ENCODE peak calls at places on chromosomes 3 and 15, in seven cellular contexts. P, U, R, I, G, F and Y are unnamed samples.

GRCh38 chr15:75776075-75776443 is 63.4 kb upstream of the CSPG4 start:
- DNase-seq in P (no peak), U (peak), R (no peak), I (no peak), G (peak), F (peak), Y (no peak)

GRCh38 chr15:100224206-100225185 is 117.3 kb downstream of the ADAMTS17 start:
- DNase-seq in P (no peak), U (no peak), R (no peak), I (no peak), G (no peak), F (no peak), Y (no peak)

GRCh38 chr3:187014417-187014864 is 84.1 kb downstream of the ST6GAL1 start:
- DNase-seq in P (no peak), U (no peak), R (no peak), I (no peak), G (no peak), F (no peak), Y (no peak)

GRCh38 chr3:40451551-40451950 is 5.6 kb upstream of the RPL14 start:
- DNase-seq in P (no peak), U (no peak), R (no peak), I (no peak), G (no peak), F (no peak), Y (no peak)

GRCh38 chr3:81622395-81622794 is 139.1 kb downstream of the GBE1 start:
- DNase-seq in P (no peak), U (no peak), R (no peak), I (no peak), G (no peak), F (no peak), Y (no peak)

GRCh38 chr3:71006810-71007785 is 576.4 kb downstream of the FOXP1 start:
- DNase-seq in P (no peak), U (peak), R (no peak), I (no peak), G (peak), F (peak), Y (no peak)

GRCh38 chr3:66489577-66489976 is 11.2 kb downstream of the LRIG1 start:
- DNase-seq in P (no peak), U (no peak), R (no peak), I (no peak), G (no peak), F (no peak), Y (no peak)

GRCh38 chr15:38894260-38894948 is 329.8 kb upstream of the RASGRP1 start:
- DNase-seq in P (peak), U (no peak), R (no peak), I (peak), G (peak), F (no peak), Y (peak)

GRCh38 chr3:125652349-125652748 is 57.1 kb upstream of the OSBPL11 start:
- DNase-seq in P (no peak), U (no peak), R (no peak), I (no peak), G (no peak), F (no peak), Y (no peak)

GRCh38 chr3:73432021-73432722 is 192.6 kb downstream of the PDZRN3 start:
- DNase-seq in P (no peak), U (peak), R (no peak), I (no peak), G (peak), F (peak), Y (no peak)

GRCh38 chr3:33936921-33937210 is 138.4 kb downstream of the PDCD6IP start:
- DNase-seq in P (no peak), U (no peak), R (no peak), I (no peak), G (no peak), F (no peak), Y (no peak)

GRCh38 chr3:189398656-189399055 is 226.9 kb downstream of the TPRG1 start:
- DNase-seq in P (no peak), U (no peak), R (no peak), I (no peak), G (no peak), F (no peak), Y (no peak)

GRCh38 chr15:28101201-28101600 is 2.1 kb upstream of the OCA2 start:
- DNase-seq in P (no peak), U (no peak), R (peak), I (no peak), G (no peak), F (peak), Y (no peak)

GRCh38 chr3:70829101-70829500 is 516.7 kb upstream of the MDFIC2 start:
- DNase-seq in P (no peak), U (no peak), R (no peak), I (peak), G (peak), F (no peak), Y (no peak)

GRCh38 chr3:44427683-44428082 is 49.8 kb downstream of the ZNF445 start:
- DNase-seq in P (no peak), U (peak), R (no peak), I (no peak), G (no peak), F (peak), Y (no peak)

GRCh38 chr3:156332304-156332703 is 211.9 kb downstream of the KCNAB1 start:
- DNase-seq in P (no peak), U (no peak), R (no peak), I (no peak), G (no peak), F (no peak), Y (no peak)

GRCh38 chr15:52858388-52859176 is 68.4 kb upstream of the ONECUT1 start:
- DNase-seq in P (no peak), U (peak), R (no peak), I (no peak), G (no peak), F (peak), Y (no peak)

GRCh38 chr15:22966321-22967083 is 13.7 kb downstream of the CYFIP1 start:
- DNase-seq in P (no peak), U (no peak), R (no peak), I (no peak), G (no peak), F (no peak), Y (no peak)

GRCh38 chr3:81425198-81425868 is 336.1 kb downstream of the GBE1 start:
- DNase-seq in P (peak), U (no peak), R (no peak), I (no peak), G (no peak), F (peak), Y (no peak)

GRCh38 chr15:77014137-77015081 is 19.5 kb downstream of the PSTPIP1 start:
- DNase-seq in P (no peak), U (no peak), R (no peak), I (no peak), G (no peak), F (no peak), Y (no peak)

GRCh38 chr3:49198161-49198560 is 26.8 kb downstream of the KLHDC8B start:
- DNase-seq in P (no peak), U (no peak), R (no peak), I (no peak), G (no peak), F (no peak), Y (no peak)

GRCh38 chr15:89419370-89419984 is 76.9 kb downstream of the RHCG start:
- DNase-seq in P (no peak), U (peak), R (peak), I (no peak), G (no peak), F (peak), Y (no peak)

GRCh38 chr15:34470892-34471291 is 33.3 kb upstream of the GOLGA8A start:
- DNase-seq in P (no peak), U (no peak), R (no peak), I (no peak), G (no peak), F (no peak), Y (no peak)

GRCh38 chr15:31306426-31307269 is 20.0 kb upstream of the KLF13 start:
- DNase-seq in P (no peak), U (peak), R (peak), I (no peak), G (no peak), F (peak), Y (no peak)

GRCh38 chr3:12931273-12931905 is 90.0 kb upstream of the RPL32 start:
- DNase-seq in P (no peak), U (no peak), R (peak), I (no peak), G (no peak), F (no peak), Y (no peak)

GRCh38 chr15:89823836-89824606 is 9.4 kb upstream of the ANPEP start:
- DNase-seq in P (no peak), U (no peak), R (no peak), I (no peak), G (no peak), F (no peak), Y (no peak)

GRCh38 chr3:38224357-38224756 is 41.3 kb upstream of the SLC22A13 start:
- DNase-seq in P (no peak), U (no peak), R (no peak), I (no peak), G (no peak), F (no peak), Y (no peak)

GRCh38 chr3:38226273-38226672 is 39.3 kb upstream of the SLC22A13 start:
- DNase-seq in P (no peak), U (no peak), R (no peak), I (no peak), G (no peak), F (no peak), Y (no peak)

GRCh38 chr3:38229036-38229435 is 36.6 kb upstream of the SLC22A13 start:
- DNase-seq in P (no peak), U (no peak), R (no peak), I (no peak), G (no peak), F (no peak), Y (no peak)

GRCh38 chr3:38232701-38233100 is 32.9 kb upstream of the SLC22A13 start:
- DNase-seq in P (no peak), U (no peak), R (no peak), I (no peak), G (no peak), F (no peak), Y (no peak)

DNA sequence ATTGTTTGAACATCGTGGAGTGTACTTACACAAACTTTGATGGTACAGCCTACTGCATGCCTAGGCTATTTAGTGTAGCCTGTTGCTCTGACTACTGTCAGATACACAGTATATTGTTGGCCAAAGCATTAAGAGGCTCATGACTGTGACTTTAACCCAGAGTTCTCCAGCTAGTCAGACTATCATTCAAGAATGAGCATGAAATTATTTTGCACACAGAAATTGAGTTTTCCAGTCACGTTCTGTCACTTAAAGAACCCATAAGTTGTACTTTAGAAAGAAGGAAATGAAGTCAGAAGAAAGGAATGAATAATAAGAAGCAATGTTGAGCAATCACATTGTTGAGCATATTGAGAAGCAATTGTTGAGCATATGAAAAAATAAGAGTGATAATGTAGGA is 37.6 kb upstream of the SLC22A13 start:
- DNase-seq in P (peak), U (no peak), R (no peak), I (no peak), G (peak), F (no peak), Y (peak)
- H3K4me3 ChIP-seq in P (no peak), U (no peak), R (no peak), I (no peak), G (no peak), F (no peak), Y (no peak)

GRCh38 chr3:139541898-139542288 is 2.4 kb upstream of the RBP1 start:
- DNase-seq in P (no peak), U (no peak), R (no peak), I (no peak), G (no peak), F (no peak), Y (no peak)
- TF ChIP-seq CTCF in P (no peak), U (peak), R (no peak), I (peak), G (no peak), F (peak), Y (peak)

GRCh38 chr15:74528876-74529275 is 12.1 kb upstream of the ARID3B start:
- DNase-seq in P (no peak), U (no peak), R (no peak), I (no peak), G (no peak), F (no peak), Y (no peak)

GRCh38 chr15:74529911-74530310 is 11.1 kb upstream of the ARID3B start:
- DNase-seq in P (no peak), U (no peak), R (no peak), I (peak), G (no peak), F (no peak), Y (no peak)

GRCh38 chr15:74525328-74525727 is 15.7 kb upstream of the ARID3B start:
- DNase-seq in P (no peak), U (no peak), R (no peak), I (no peak), G (no peak), F (no peak), Y (no peak)

GRCh38 chr15:74523982-74524381 is 17.0 kb upstream of the ARID3B start:
- DNase-seq in P (no peak), U (no peak), R (no peak), I (no peak), G (no peak), F (no peak), Y (no peak)

DNA sequence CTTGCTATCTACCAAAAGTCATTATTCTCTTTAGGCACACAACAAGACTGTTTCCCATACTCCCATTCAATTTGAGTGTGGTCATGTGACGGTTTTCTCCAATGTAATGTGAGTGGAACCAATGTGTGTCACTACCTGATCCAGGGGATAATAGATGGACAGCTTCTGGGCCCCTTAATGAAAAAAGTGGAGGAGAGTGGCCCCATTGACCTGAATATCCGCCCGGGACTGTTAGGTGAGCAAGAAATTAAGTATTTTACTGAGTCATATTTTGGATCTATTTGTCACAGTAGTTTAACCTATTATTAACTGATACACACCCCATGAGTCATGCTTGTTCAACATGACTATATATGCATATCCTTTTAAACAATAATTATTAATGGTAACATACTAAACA is 15.1 kb upstream of the ARID3B start:
- DNase-seq in P (no peak), U (no peak), R (no peak), I (no peak), G (peak), F (no peak), Y (no peak)
- H3K4me3 ChIP-seq in P (no peak), U (no peak), R (no peak), I (no peak), G (no peak), F (no peak), Y (no peak)

GRCh38 chr15:72198410-72199270 is 1.1 kb upstream of the GRAMD2A start:
- DNase-seq in P (no peak), U (no peak), R (no peak), I (no peak), G (no peak), F (peak), Y (no peak)
- TF ChIP-seq CTCF in P (no peak), U (no peak), R (no peak), I (no peak), G (no peak), F (no peak), Y (no peak)

GRCh38 chr3:134314588-134315285 is 59.5 kb downstream of the AMOTL2 start:
- DNase-seq in P (no peak), U (no peak), R (no peak), I (no peak), G (no peak), F (peak), Y (no peak)
- H3K4me3 ChIP-seq in P (no peak), U (no peak), R (no peak), I (no peak), G (no peak), F (no peak), Y (no peak)